ENCODE peak calls at places on chromosomes 11 and 22, in four cellular contexts. W is HL-60, B is K562, V is GM12878. X is an unnamed sample.

GRCh38 chr22:49775191-49776052 is 52.3 kb downstream of the BRD1 start:
- DNase-seq in W (no peak), B (no peak), V (no peak), X (no peak)

GRCh38 chr11:134532176-134532920 is 120.3 kb upstream of the B3GAT1 start:
- DNase-seq in W (no peak), B (no peak), V (no peak), X (no peak)

GRCh38 chr11:124776865-124777645 is 15.0 kb upstream of the ESAM start:
- DNase-seq in W (no peak), B (no peak), V (no peak), X (no peak)

GRCh38 chr11:20002312-20003216 is 157.7 kb downstream of the DBX1 start:
- DNase-seq in W (no peak), B (no peak), V (no peak), X (no peak)

GRCh38 chr22:43921361-43921760 is 2.2 kb upstream of the PNPLA3 start:
- DNase-seq in W (no peak), B (no peak), V (no peak), X (no peak)

GRCh38 chr11:303359-303758 is 4.0 kb upstream of the IFITM5 start:
- DNase-seq in W (no peak), B (no peak), V (no peak), X (no peak)

GRCh38 chr11:107014871-107015270 is 3.4 kb downstream of the GUCY1A2 start:
- DNase-seq in W (no peak), B (no peak), V (no peak), X (no peak)

GRCh38 chr11:26584818-26585217 is 12.8 kb upstream of the MUC15 start:
- DNase-seq in W (no peak), B (no peak), V (no peak), X (no peak)

GRCh38 chr11:12942157-12942556 is 67.0 kb upstream of the RASSF10 start:
- DNase-seq in W (no peak), B (no peak), V (no peak), X (no peak)

DNA sequence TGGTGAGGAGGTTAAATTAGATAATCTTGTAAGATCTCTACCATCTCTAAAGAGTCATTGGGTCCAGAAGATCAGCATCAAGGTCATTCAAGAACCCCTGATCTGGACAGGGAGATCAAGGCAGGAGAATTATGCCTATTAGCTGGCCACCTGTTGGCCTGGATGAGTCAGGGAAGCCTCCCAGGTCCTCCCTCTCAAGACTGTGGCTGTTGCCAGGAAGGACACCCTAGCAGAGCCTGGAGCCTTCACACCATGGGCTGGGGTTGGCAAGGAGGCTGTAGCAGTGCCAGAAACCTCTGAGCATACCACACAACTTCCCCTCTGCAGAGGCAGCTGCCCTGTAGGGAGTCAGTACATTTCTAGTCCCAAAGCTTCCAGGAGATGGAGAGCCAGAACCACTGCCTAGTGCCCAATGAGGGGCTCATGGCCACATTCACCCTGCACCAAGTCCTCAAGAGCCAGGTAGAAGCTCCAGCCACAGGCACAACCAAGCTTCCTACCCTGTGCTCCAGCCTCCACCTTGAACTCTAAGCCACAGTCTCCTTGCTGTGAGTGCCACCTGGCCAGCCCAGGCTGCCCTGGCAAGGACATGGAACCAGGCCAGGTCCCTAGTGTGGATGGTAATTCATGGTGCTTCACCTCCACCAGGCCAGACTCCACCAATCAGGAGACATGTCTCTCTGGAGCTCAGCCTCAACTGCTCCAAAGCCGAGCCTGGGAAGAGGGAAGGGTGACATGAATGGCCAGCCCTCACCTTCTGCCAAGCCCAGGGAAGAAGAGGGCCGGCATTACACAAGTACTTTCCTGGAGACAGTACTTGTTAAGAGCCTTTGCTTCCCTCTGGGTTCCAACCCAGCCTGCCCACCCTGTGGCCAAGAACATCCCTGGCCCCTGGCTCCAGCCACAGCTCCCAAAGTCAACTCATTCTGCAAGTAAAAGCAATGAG is 124.3 kb downstream of the BUD13 start:
- DNase-seq in W (no peak), B (no peak), V (no peak), X (no peak)
- TF ChIP-seq SPI1 in W (no peak), B (no peak), V (no peak), X (no peak)

GRCh38 chr11:103055174-103055890 is 36.6 kb downstream of the DCUN1D5 start:
- DNase-seq in W (no peak), B (peak), V (no peak), X (no peak)
- TF ChIP-seq SPI1 in W (no peak), B (no peak), V (no peak), X (no peak)

GRCh38 chr11:74650498-74650897 is 58.1 kb downstream of the POLD3 start:
- DNase-seq in W (no peak), B (no peak), V (no peak), X (no peak)
- TF ChIP-seq SPI1 in W (no peak), B (no peak), V (no peak), X (no peak)

DNA sequence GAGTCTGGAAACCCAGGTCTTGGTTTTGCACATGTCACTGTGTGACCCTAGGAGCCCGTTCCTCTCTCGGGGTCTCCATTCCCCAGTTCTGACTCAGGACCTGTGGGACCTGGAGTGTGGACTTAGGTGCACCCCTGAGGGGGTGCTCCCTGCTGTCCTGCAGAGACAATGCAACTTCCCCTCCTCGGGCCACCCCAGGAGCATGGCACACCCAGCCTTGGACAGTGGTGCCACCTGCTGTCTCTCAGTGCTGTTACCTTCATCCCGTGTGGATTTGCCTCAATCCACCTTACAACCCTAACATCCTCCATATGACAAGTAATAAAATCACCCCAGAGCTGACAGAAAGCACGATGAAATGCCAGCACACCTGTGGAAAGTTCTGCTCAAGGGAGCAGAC is 27.5 kb upstream of the CRYBB3 start:
- DNase-seq in W (no peak), B (no peak), V (no peak), X (no peak)
- TF ChIP-seq SPI1 in W (no peak), B (no peak), V (no peak), X (no peak)

DNA sequence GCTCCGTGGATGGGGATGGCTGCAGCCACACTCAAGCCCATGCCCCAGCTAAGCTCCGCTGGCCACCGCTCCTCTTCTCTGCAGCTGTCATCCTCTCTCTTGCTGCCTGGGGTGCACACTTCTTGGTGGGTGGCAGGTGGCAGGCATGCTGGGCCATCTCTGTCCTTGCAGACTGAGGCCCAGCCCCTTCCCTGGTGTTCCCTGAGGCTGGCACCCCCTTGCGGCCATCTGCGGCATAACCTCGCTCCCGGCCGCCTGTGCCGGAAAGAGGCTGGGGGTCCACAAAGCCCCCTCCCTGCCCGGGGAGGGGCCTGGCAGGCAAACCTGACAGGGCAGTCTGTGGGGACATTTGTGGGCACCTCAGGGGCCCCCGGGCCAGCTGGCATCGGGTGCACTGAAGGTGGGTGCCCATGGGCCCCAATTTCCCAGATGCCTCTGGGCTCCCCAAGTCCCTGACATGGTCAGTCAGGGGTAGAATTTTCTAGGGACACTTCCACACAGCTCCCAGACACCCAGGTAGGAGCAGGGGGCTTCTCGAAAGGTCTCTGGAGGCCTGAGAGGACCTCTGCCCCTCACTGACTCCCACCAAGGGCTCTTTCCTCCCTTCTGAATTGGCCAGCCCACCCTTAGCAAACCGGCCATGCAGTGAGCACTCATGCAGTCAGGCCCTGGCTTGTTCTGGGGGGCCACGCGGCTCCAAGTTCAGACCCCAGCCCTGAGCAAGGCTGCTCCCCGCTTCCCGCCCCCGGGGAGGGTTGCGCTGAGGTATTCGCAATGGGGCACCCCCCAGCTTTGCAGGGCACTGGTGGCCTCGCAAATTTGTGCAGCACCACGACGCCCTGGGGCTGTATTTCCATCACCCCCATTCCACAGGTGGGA is 23.5 kb upstream of the TH start:
- DNase-seq in W (peak), B (peak), V (no peak), X (peak)
- TF ChIP-seq SPI1 in W (no peak), B (no peak), V (no peak), X (no peak)

GRCh38 chr11:46307785-46308341 is 30.4 kb downstream of the CREB3L1 start:
- DNase-seq in W (no peak), B (no peak), V (no peak), X (no peak)

GRCh38 chr11:46306296-46306853 is 28.9 kb downstream of the CREB3L1 start:
- DNase-seq in W (no peak), B (no peak), V (no peak), X (no peak)

GRCh38 chr11:46307369-46307768 is 29.9 kb downstream of the CREB3L1 start:
- DNase-seq in W (no peak), B (no peak), V (no peak), X (no peak)

GRCh38 chr11:46309669-46310288 is 32.3 kb downstream of the CREB3L1 start:
- DNase-seq in W (peak), B (peak), V (no peak), X (peak)

DNA sequence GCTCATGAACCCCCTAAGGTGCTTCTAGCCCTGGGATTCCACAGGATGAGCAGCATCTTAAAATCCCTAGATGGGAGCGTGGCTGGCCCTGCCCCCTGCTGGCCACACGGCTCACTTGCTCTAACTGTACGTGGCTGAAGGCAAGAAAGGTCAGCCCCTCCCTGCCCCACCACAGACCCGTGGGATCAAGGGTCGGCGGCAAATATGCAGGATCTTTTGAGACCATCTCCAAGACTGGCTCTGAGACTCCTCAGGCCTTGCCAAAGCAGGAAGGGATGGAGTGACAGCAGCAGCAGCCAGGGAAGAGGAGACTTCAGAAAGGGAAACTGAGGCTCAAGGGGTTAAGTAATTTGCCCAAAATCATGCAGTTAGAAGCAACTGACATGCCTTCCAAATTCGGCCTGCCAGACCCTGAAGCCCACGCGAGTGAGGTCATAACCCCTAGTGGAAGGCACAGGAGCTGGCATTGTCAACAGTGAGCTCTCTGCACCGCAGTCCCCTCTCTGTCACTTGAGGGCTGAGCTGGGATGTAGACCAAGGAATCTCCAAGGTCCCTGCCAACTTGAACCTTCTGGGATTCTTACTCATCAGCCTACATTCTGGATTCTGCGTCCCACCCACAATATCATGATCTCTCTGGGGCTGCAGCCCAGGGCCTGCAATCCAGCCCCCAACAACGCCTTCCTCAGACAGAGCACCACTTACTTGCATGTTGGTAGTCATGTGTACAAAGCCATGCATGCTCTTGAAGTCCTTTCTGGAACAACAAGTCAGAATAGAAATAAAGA is 31.4 kb downstream of the CREB3L1 start:
- DNase-seq in W (peak), B (peak), V (no peak), X (peak)
- TF ChIP-seq SPI1 in W (no peak), B (no peak), V (no peak), X (no peak)

GRCh38 chr11:129223260-129223659 is 31.1 kb upstream of the ARHGAP32 start:
- DNase-seq in W (no peak), B (no peak), V (no peak), X (no peak)

GRCh38 chr11:129223701-129224149 is 31.6 kb upstream of the ARHGAP32 start:
- DNase-seq in W (no peak), B (no peak), V (no peak), X (no peak)

GRCh38 chr11:129226207-129226798 is 34.2 kb upstream of the ARHGAP32 start:
- DNase-seq in W (no peak), B (no peak), V (no peak), X (no peak)

GRCh38 chr11:129225190-129225589 is 33.1 kb upstream of the ARHGAP32 start:
- DNase-seq in W (no peak), B (no peak), V (no peak), X (no peak)

GRCh38 chr11:129224538-129224937 is 32.4 kb upstream of the ARHGAP32 start:
- DNase-seq in W (no peak), B (no peak), V (no peak), X (no peak)
- TF ChIP-seq SPI1 in W (no peak), B (no peak), V (no peak), X (no peak)

GRCh38 chr11:118610773-118611432 is 3.5 kb downstream of the PHLDB1 start:
- DNase-seq in W (peak), B (peak), V (no peak), X (peak)
- TF ChIP-seq SPI1 in W (no peak), B (no peak), V (no peak), X (no peak)

X was measured in GM12891.